ENCODE peak calls at places on chromosomes 3 and 15, in nine cellular contexts. D is tibial nerve; V is H1; G is pancreas; H is RWPE2; Y is prostate gland; W is stomach; T is colonic mucosa; L is CD8-positive, alpha-beta T cell. Z is an unnamed sample.
A peak's percentile ranks its signal among the peaks of the same experiment; 100 is the strongest.

GRCh38 chr3:12994357-12994606 is 78.9 kb downstream of the IQSEC1 start:
- DNase-seq in D (peak; percentile 47), H (no peak), L (no peak), G (peak; percentile 82), T (peak; percentile 71), Y (peak; percentile 37), W (peak; percentile 58), V (no peak), Z (peak; percentile 92)

GRCh38 chr3:54897028-54897711 is 30.7 kb downstream of the LRTM1 start:
- DNase-seq in D (no peak), W (no peak), L (no peak), V (no peak), T (no peak), Y (no peak), H (no peak), G (no peak), Z (no peak)

GRCh38 chr3:40713306-40713705 is 188.5 kb downstream of the ZNF621 start:
- DNase-seq in D (no peak), Y (peak; percentile 46), L (no peak), H (no peak), W (no peak), V (no peak), T (no peak), G (no peak), Z (no peak)

GRCh38 chr15:67819636-67820035 is 5.7 kb upstream of the SKOR1 start:
- DNase-seq in H (peak; percentile 63), W (no peak), V (no peak), D (no peak), Y (no peak), T (no peak), L (no peak), G (peak; percentile 40), Z (peak; percentile 54)

GRCh38 chr3:158405507-158405906 is 165.5 kb upstream of the MLF1 start:
- DNase-seq in W (no peak), Y (no peak), V (no peak), T (no peak), G (no peak), L (no peak), H (no peak), D (no peak), Z (no peak)

GRCh38 chr3:157906627-157907026 is 199.6 kb downstream of the SHOX2 start:
- DNase-seq in Y (no peak), V (no peak), G (no peak), D (no peak), T (no peak), L (no peak), W (no peak), H (no peak), Z (no peak)

GRCh38 chr3:29283297-29283681 is 2.4 kb downstream of the RBMS3 start:
- DNase-seq in G (no peak), Y (no peak), T (no peak), W (no peak), L (no peak), V (no peak), D (no peak), H (no peak), Z (no peak)

GRCh38 chr3:60010778-60011177 is 961.0 kb upstream of the CFAP20DC start:
- DNase-seq in L (peak; percentile 70), V (no peak), H (no peak), Y (no peak), W (no peak), T (peak; percentile 18), G (no peak), D (no peak), Z (no peak)

GRCh38 chr15:90871097-90871715 is 2.8 kb downstream of the FURIN start:
- DNase-seq in T (peak; percentile 47), Y (no peak), G (peak; percentile 79), D (no peak), L (peak; percentile 73), W (no peak), H (no peak), V (no peak), Z (peak; percentile 88)

GRCh38 chr3:168884353-168884903 is 779.1 kb downstream of the MECOM start:
- DNase-seq in W (peak; percentile 50), H (peak; percentile 68), D (no peak), V (no peak), T (peak; percentile 58), L (no peak), G (no peak), Y (peak; percentile 71), Z (no peak)

GRCh38 chr3:19342428-19342827 is 194.1 kb downstream of the KCNH8 start:
- DNase-seq in W (no peak), H (no peak), V (no peak), G (no peak), T (no peak), D (no peak), L (no peak), Y (no peak), Z (no peak)

DNA sequence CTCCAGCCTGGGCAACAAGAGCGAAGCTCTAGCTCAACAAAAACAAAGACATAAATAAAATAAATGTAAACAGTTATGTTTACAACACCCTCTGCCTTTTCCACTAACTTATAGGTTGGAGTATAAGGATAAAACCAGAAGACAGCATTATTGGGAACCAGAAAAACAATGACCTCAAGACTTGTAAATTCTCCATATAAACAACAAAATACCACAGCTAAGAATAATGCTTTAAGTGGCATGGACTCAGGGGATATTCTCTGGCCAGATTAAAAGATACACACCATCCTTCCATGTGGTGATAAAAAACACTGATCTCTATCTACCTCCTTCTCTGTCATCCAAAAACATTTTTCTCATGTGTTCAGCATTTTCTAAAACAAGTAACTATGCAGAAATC is 500.6 kb downstream of the MAGI1 start:
- DNase-seq in G (no peak), V (no peak), L (no peak), H (no peak), D (no peak), Y (no peak), T (no peak), W (no peak), Z (no peak)
- H3K4me1 ChIP-seq in G (no peaks in the 10 kb centered on the region), V (peaks cover 19% of the 10 kb centered on the region), L (no peaks in the 10 kb centered on the region), H (no peaks in the 10 kb centered on the region), D (no peaks in the 10 kb centered on the region), Y (peaks cover 4% of the 10 kb centered on the region), T (no peaks in the 10 kb centered on the region), W (peaks cover 7% of the 10 kb centered on the region), Z (no peaks in the 10 kb centered on the region)

GRCh38 chr3:11609481-11609880 is 34.2 kb downstream of the VGLL4 start:
- DNase-seq in H (no peak), L (no peak), W (no peak), D (no peak), Y (no peak), V (no peak), T (no peak), G (no peak), Z (no peak)

GRCh38 chr3:11605398-11605797 is 38.3 kb downstream of the VGLL4 start:
- DNase-seq in Y (no peak), T (no peak), W (no peak), L (no peak), H (no peak), G (no peak), V (no peak), D (no peak), Z (no peak)

GRCh38 chr3:11607816-11608215 is 35.9 kb downstream of the VGLL4 start:
- DNase-seq in V (no peak), G (no peak), L (no peak), D (no peak), Y (no peak), H (no peak), T (no peak), W (no peak), Z (no peak)

GRCh38 chr3:11606090-11606784 is 37.5 kb downstream of the VGLL4 start:
- DNase-seq in T (no peak), D (no peak), Y (no peak), W (no peak), L (no peak), G (no peak), H (no peak), V (no peak), Z (no peak)

DNA sequence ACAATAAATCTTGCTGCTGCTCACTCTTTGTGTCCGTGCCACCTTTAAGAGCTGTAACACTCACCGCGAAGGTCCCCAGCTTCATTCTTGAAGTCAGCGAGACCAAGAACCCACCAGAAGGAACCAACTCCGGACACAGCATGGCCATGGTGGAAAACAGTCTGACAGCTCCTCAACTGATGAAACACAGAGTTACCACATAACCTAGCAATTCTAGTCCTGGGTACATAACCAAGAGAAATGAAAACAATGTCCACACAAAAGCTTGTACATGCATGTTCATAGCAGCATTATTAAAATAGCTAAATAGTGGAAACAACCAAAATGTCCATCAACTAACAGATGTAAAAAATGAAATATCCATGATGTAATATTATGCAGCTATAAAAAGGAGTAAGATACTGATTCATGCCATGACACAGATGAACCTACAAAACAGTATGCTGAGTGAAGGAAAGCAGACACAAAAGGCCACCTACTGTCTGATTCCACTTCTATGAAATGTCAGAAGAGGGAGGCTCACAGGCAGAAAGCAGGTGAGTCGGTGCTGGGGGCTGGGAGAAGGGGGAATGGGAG is 36.8 kb downstream of the VGLL4 start:
- DNase-seq in H (no peak), V (no peak), D (no peak), L (no peak), G (no peak), W (no peak), T (no peak), Y (no peak), Z (no peak)
- TF ChIP-seq CTCF in H (no peak), V (no peak), D (no peak), L (no peak), G (no peak), W (no peak), T (no peak), Y (no peak), Z (no peak)

DNA sequence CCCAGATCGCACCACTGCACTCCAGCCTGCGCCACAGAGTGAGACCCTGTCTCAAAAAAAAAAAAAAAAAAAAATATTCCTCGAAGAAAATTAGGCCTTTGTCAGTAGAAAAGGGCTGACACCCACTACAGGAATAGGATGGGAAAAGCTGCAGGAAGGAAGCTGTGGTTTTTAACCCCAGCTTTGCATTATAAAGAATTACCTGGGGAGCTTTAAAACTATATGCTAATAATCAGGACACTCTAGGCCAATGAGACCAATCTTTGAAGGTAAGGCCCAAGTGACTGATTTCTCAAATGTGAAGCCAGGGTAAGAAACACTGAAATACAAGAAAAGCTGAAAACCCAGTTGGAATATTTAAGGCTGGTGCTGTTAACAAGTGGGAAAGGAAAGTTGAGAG is 74.3 kb downstream of the RBPMS2 start:
- DNase-seq in V (no peak), L (no peak), W (no peak), D (no peak), Y (no peak), G (no peak), T (no peak), H (no peak), Z (no peak)
- H3K4me1 ChIP-seq in V (peaks cover 26% of the 10 kb centered on the region), L (peaks cover 53% of the 10 kb centered on the region), W (peaks cover 74% of the 10 kb centered on the region), D (peaks cover 58% of the 10 kb centered on the region), Y (peaks cover 20% of the 10 kb centered on the region), G (peaks cover 26% of the 10 kb centered on the region), T (no peaks in the 10 kb centered on the region), H (peaks cover 43% of the 10 kb centered on the region), Z (peaks cover 38% of the 10 kb centered on the region)

DNA sequence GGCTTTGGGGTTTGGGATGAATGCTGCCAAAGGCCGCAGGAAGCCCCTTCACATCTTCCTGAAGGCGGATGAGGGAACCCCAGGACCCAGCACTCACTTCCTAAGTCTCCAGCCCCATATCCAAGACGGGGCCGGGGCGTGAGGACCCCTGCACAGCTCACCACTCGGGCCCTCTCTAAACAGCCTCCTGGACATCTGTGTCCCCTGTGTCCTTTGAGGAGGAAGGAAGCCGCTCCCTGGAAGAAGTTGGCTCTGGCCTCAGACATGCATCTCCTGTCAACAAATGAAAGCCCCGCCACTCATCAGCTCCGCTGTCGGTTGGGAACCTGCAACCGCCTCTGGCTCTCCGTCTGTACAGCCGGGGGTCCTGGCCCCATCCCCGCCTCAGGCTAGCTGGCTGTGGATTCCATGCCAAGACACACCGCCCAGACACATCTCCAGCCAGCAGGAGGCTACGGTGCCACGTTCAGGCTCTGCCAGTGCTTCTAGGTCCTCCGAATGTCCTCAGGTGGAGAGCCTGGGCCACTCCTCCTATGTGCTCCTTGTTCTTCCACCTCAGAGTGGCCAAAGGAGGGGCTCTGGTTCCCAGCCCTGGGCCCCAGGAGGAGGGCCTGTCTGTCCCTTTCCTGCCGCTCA is 140.0 kb upstream of the MEF2A start:
- DNase-seq in V (no peak), H (peak; percentile 70), L (no peak), Y (no peak), T (no peak), G (no peak), W (peak; percentile 38), D (no peak), Z (peak; percentile 59)
- TF ChIP-seq CTCF in V (no peak), H (peak; percentile 39), L (no peak), Y (no peak), T (no peak), G (no peak), W (no peak), D (no peak), Z (no peak)